ENCODE peak calls at places on chromosomes 16 and 17, in six cellular contexts. One of them, this sample, is unnamed.
A peak's percentile ranks its signal among the peaks of the same experiment; 100 is the strongest.

GRCh38 chr16:21101631-21102420 is 48.8 kb downstream of the DNAH3 start:
- DNase-seq in IMR-90: peak; percentile 20
- DNase-seq in prostate gland: no peak
- DNase-seq in left ventricle myocardium inferior: peak; percentile 21
- DNase-seq in Peyer's patch: peak; percentile 52
- DNase-seq in tibial nerve: no peak
- DNase-seq in this sample: no peak

GRCh38 chr16:13997933-13998332 is 73.2 kb upstream of the MRTFB start:
- DNase-seq in IMR-90: no peak
- DNase-seq in prostate gland: no peak
- DNase-seq in left ventricle myocardium inferior: no peak
- DNase-seq in Peyer's patch: no peak
- DNase-seq in tibial nerve: no peak
- DNase-seq in this sample: no peak

GRCh38 chr16:30838876-30839471 is 52.0 kb upstream of the ZNF629 start:
- DNase-seq in IMR-90: no peak
- DNase-seq in prostate gland: no peak
- DNase-seq in left ventricle myocardium inferior: no peak
- DNase-seq in Peyer's patch: no peak
- DNase-seq in tibial nerve: no peak
- DNase-seq in this sample: no peak

GRCh38 chr16:88508376-88508867 is 55.3 kb downstream of the ZFPM1 start:
- DNase-seq in IMR-90: no peak
- DNase-seq in prostate gland: no peak
- DNase-seq in left ventricle myocardium inferior: no peak
- DNase-seq in Peyer's patch: no peak
- DNase-seq in tibial nerve: no peak
- DNase-seq in this sample: no peak

GRCh38 chr16:11510178-11510973 is 76.3 kb downstream of the LITAF start:
- DNase-seq in IMR-90: no peak
- DNase-seq in prostate gland: no peak
- DNase-seq in left ventricle myocardium inferior: no peak
- DNase-seq in Peyer's patch: no peak
- DNase-seq in tibial nerve: no peak
- DNase-seq in this sample: no peak

GRCh38 chr16:59296888-59297287 is 562.8 kb upstream of the GOT2 start:
- DNase-seq in IMR-90: no peak
- DNase-seq in prostate gland: no peak
- DNase-seq in left ventricle myocardium inferior: no peak
- DNase-seq in Peyer's patch: no peak
- DNase-seq in tibial nerve: no peak
- DNase-seq in this sample: no peak

GRCh38 chr17:29562615-29563014 is 4.2 kb downstream of the ABHD15 start:
- DNase-seq in IMR-90: no peak
- DNase-seq in prostate gland: no peak
- DNase-seq in left ventricle myocardium inferior: no peak
- DNase-seq in Peyer's patch: no peak
- DNase-seq in tibial nerve: no peak
- DNase-seq in this sample: no peak

GRCh38 chr17:55086635-55087058 is 118.1 kb downstream of the STXBP4 start:
- DNase-seq in IMR-90: peak; percentile 90
- DNase-seq in prostate gland: no peak
- DNase-seq in left ventricle myocardium inferior: no peak
- DNase-seq in Peyer's patch: no peak
- DNase-seq in tibial nerve: no peak
- DNase-seq in this sample: no peak

GRCh38 chr17:1485748-1486376 is 6.6 kb downstream of the MYO1C start:
- DNase-seq in IMR-90: peak; percentile 60
- DNase-seq in prostate gland: no peak
- DNase-seq in left ventricle myocardium inferior: peak; percentile 80
- DNase-seq in Peyer's patch: peak; percentile 82
- DNase-seq in tibial nerve: no peak
- DNase-seq in this sample: peak; percentile 74

GRCh38 chr16:65101009-65101408 is 20.9 kb downstream of the CDH11 start:
- DNase-seq in IMR-90: peak; percentile 15
- DNase-seq in prostate gland: no peak
- DNase-seq in left ventricle myocardium inferior: no peak
- DNase-seq in Peyer's patch: no peak
- DNase-seq in tibial nerve: no peak
- DNase-seq in this sample: no peak

GRCh38 chr16:27539120-27539519 is 10.6 kb downstream of the GTF3C1 start:
- DNase-seq in IMR-90: no peak
- DNase-seq in prostate gland: no peak
- DNase-seq in left ventricle myocardium inferior: no peak
- DNase-seq in Peyer's patch: no peak
- DNase-seq in tibial nerve: no peak
- DNase-seq in this sample: no peak

GRCh38 chr16:81265658-81266451 is 27.4 kb downstream of the BCO1 start:
- DNase-seq in IMR-90: peak; percentile 19
- DNase-seq in prostate gland: peak; percentile 72
- DNase-seq in left ventricle myocardium inferior: peak; percentile 86
- DNase-seq in Peyer's patch: peak; percentile 75
- DNase-seq in tibial nerve: peak; percentile 54
- DNase-seq in this sample: peak; percentile 90

GRCh38 chr17:61478790-61479492 is 26.7 kb downstream of the TBX4 start:
- DNase-seq in IMR-90: no peak
- DNase-seq in prostate gland: no peak
- DNase-seq in left ventricle myocardium inferior: no peak
- DNase-seq in Peyer's patch: peak; percentile 28
- DNase-seq in tibial nerve: no peak
- DNase-seq in this sample: no peak

GRCh38 chr16:27179500-27180072 is 23.7 kb upstream of the KDM8 start:
- DNase-seq in IMR-90: peak; percentile 47
- DNase-seq in prostate gland: peak; percentile 57
- DNase-seq in left ventricle myocardium inferior: peak; percentile 89
- DNase-seq in Peyer's patch: peak; percentile 87
- DNase-seq in tibial nerve: peak; percentile 70
- DNase-seq in this sample: peak; percentile 24

GRCh38 chr17:74516561-74516960 is 14.7 kb downstream of the CD300LB start:
- DNase-seq in IMR-90: no peak
- DNase-seq in prostate gland: no peak
- DNase-seq in left ventricle myocardium inferior: no peak
- DNase-seq in Peyer's patch: no peak
- DNase-seq in tibial nerve: no peak
- DNase-seq in this sample: no peak

GRCh38 chr16:47018223-47018891 is 44.9 kb upstream of the DNAJA2 start:
- DNase-seq in IMR-90: peak; percentile 10
- DNase-seq in prostate gland: peak; percentile 55
- DNase-seq in left ventricle myocardium inferior: no peak
- DNase-seq in Peyer's patch: peak; percentile 53
- DNase-seq in tibial nerve: no peak
- DNase-seq in this sample: no peak

GRCh38 chr16:1102921-1103648 is 7.0 kb upstream of the C1QTNF8 start:
- DNase-seq in IMR-90: no peak
- DNase-seq in prostate gland: peak; percentile 32
- DNase-seq in left ventricle myocardium inferior: peak; percentile 60
- DNase-seq in Peyer's patch: peak; percentile 81
- DNase-seq in tibial nerve: no peak
- DNase-seq in this sample: peak; percentile 67

GRCh38 chr16:85291302-85292148 is 179.3 kb upstream of the CIBAR2 start:
- DNase-seq in IMR-90: no peak
- DNase-seq in prostate gland: no peak
- DNase-seq in left ventricle myocardium inferior: peak; percentile 60
- DNase-seq in Peyer's patch: peak; percentile 74
- DNase-seq in tibial nerve: peak; percentile 52
- DNase-seq in this sample: peak; percentile 71

GRCh38 chr16:4501071-4501478 is 24.9 kb downstream of the HMOX2 start:
- DNase-seq in IMR-90: peak; percentile 50
- DNase-seq in prostate gland: no peak
- DNase-seq in left ventricle myocardium inferior: no peak
- DNase-seq in Peyer's patch: no peak
- DNase-seq in tibial nerve: no peak
- DNase-seq in this sample: no peak

DNA sequence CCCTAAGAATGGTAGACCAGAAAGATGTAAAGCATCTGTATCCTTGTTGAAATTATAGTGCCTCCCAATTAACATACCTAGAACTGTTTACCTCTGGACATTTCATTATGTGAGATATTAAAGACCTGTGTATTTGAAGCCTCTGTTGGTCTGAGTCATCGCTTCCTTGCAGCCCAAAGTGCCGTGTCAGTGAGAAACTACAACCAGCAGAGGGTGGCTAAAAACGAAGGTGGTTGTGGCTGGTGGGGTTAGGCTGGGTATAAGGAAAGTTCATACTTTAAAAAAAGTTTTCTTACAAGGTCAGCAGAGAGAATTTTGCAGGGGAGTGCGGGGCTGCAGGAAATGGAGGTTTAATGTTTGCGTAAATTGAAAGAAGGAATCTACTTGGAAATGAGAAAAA is 290.7 kb downstream of the TMEM114 start:
- DNase-seq in IMR-90: no peak
- DNase-seq in prostate gland: no peak
- DNase-seq in left ventricle myocardium inferior: no peak
- DNase-seq in Peyer's patch: no peak
- DNase-seq in tibial nerve: no peak
- DNase-seq in this sample: no peak
- H3K9me3 ChIP-seq in IMR-90: peaks cover 32% of the 10 kb centered on the region
- H3K9me3 ChIP-seq in prostate gland: no peaks in the 10 kb centered on the region
- H3K9me3 ChIP-seq in left ventricle myocardium inferior: no peaks in the 10 kb centered on the region
- H3K9me3 ChIP-seq in Peyer's patch: no peaks in the 10 kb centered on the region
- H3K9me3 ChIP-seq in tibial nerve: no peaks in the 10 kb centered on the region
- H3K9me3 ChIP-seq in this sample: no peaks in the 10 kb centered on the region

GRCh38 chr17:76000016-76000754 is 470 bp upstream of the CDK3 start:
- DNase-seq in IMR-90: peak; percentile 16
- DNase-seq in prostate gland: peak; percentile 60
- DNase-seq in left ventricle myocardium inferior: no peak
- DNase-seq in Peyer's patch: peak; percentile 75
- DNase-seq in tibial nerve: no peak
- DNase-seq in this sample: no peak
- H3K4me1 ChIP-seq in IMR-90: peaks cover 11% of the 10 kb centered on the region
- H3K4me1 ChIP-seq in prostate gland: peaks cover 13% of the 10 kb centered on the region
- H3K4me1 ChIP-seq in left ventricle myocardium inferior: peaks cover 25% of the 10 kb centered on the region
- H3K4me1 ChIP-seq in Peyer's patch: peaks cover 75% of the 10 kb centered on the region
- H3K4me1 ChIP-seq in tibial nerve: peaks cover 14% of the 10 kb centered on the region
- H3K4me1 ChIP-seq in this sample: peaks cover 11% of the 10 kb centered on the region

DNA sequence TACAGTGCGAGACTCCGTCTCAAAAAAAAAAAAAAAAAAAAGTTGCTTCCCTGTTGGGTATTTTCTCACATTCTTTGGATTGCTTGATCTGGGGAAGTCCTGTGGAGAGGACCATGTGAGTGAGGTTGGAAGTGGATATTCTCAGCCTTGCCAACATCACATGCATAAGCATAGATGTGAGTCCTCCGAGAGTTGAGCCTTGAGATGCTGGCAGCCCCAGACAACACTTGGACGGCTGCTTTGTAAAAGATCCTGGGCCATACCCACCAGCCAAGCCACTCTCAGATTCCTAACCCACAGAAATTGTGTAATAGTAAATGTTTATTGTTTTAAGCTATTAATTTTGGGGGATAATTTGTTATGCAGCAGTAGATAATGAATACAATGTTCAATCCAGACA is 1570.0 kb upstream of the GOT2 start:
- DNase-seq in IMR-90: no peak
- DNase-seq in prostate gland: no peak
- DNase-seq in left ventricle myocardium inferior: no peak
- DNase-seq in Peyer's patch: no peak
- DNase-seq in tibial nerve: no peak
- DNase-seq in this sample: no peak
- H3K9me3 ChIP-seq in IMR-90: no peaks in the 10 kb centered on the region
- H3K9me3 ChIP-seq in prostate gland: no peaks in the 10 kb centered on the region
- H3K9me3 ChIP-seq in left ventricle myocardium inferior: peaks cover 26% of the 10 kb centered on the region
- H3K9me3 ChIP-seq in Peyer's patch: no peaks in the 10 kb centered on the region
- H3K9me3 ChIP-seq in tibial nerve: no peaks in the 10 kb centered on the region
- H3K9me3 ChIP-seq in this sample: no peaks in the 10 kb centered on the region

GRCh38 chr16:56945847-56946527 is 14.0 kb downstream of the HERPUD1 start:
- DNase-seq in IMR-90: no peak
- DNase-seq in prostate gland: no peak
- DNase-seq in left ventricle myocardium inferior: no peak
- DNase-seq in Peyer's patch: no peak
- DNase-seq in tibial nerve: no peak
- DNase-seq in this sample: no peak
- H3K4me1 ChIP-seq in IMR-90: peaks cover 6% of the 10 kb centered on the region
- H3K4me1 ChIP-seq in prostate gland: peaks cover 8% of the 10 kb centered on the region
- H3K4me1 ChIP-seq in left ventricle myocardium inferior: peaks cover 9% of the 10 kb centered on the region
- H3K4me1 ChIP-seq in Peyer's patch: no peaks in the 10 kb centered on the region
- H3K4me1 ChIP-seq in tibial nerve: peaks cover 45% of the 10 kb centered on the region
- H3K4me1 ChIP-seq in this sample: peaks cover 8% of the 10 kb centered on the region

GRCh38 chr17:43976956-43977837 is 23.5 kb upstream of the PYY start:
- DNase-seq in IMR-90: no peak
- DNase-seq in prostate gland: no peak
- DNase-seq in left ventricle myocardium inferior: no peak
- DNase-seq in Peyer's patch: no peak
- DNase-seq in tibial nerve: no peak
- DNase-seq in this sample: no peak

GRCh38 chr17:43975898-43976297 is 22.2 kb upstream of the PYY start:
- DNase-seq in IMR-90: no peak
- DNase-seq in prostate gland: no peak
- DNase-seq in left ventricle myocardium inferior: no peak
- DNase-seq in Peyer's patch: no peak
- DNase-seq in tibial nerve: no peak
- DNase-seq in this sample: no peak

GRCh38 chr17:43978078-43978477 is 24.3 kb upstream of the PYY start:
- DNase-seq in IMR-90: no peak
- DNase-seq in prostate gland: no peak
- DNase-seq in left ventricle myocardium inferior: no peak
- DNase-seq in Peyer's patch: no peak
- DNase-seq in tibial nerve: no peak
- DNase-seq in this sample: no peak

GRCh38 chr17:43979671-43980070 is 24.8 kb upstream of the NAGS start:
- DNase-seq in IMR-90: no peak
- DNase-seq in prostate gland: no peak
- DNase-seq in left ventricle myocardium inferior: no peak
- DNase-seq in Peyer's patch: no peak
- DNase-seq in tibial nerve: no peak
- DNase-seq in this sample: no peak

GRCh38 chr17:43979011-43979410 is 25.3 kb upstream of the PYY start:
- DNase-seq in IMR-90: no peak
- DNase-seq in prostate gland: no peak
- DNase-seq in left ventricle myocardium inferior: no peak
- DNase-seq in Peyer's patch: no peak
- DNase-seq in tibial nerve: no peak
- DNase-seq in this sample: no peak
- H3K9me3 ChIP-seq in IMR-90: no peaks in the 10 kb centered on the region
- H3K9me3 ChIP-seq in prostate gland: no peaks in the 10 kb centered on the region
- H3K9me3 ChIP-seq in left ventricle myocardium inferior: no peaks in the 10 kb centered on the region
- H3K9me3 ChIP-seq in Peyer's patch: no peaks in the 10 kb centered on the region
- H3K9me3 ChIP-seq in tibial nerve: no peaks in the 10 kb centered on the region
- H3K9me3 ChIP-seq in this sample: no peaks in the 10 kb centered on the region

GRCh38 chr17:66185842-66186241 is 6.1 kb downstream of the CEP112 start:
- DNase-seq in IMR-90: no peak
- DNase-seq in prostate gland: no peak
- DNase-seq in left ventricle myocardium inferior: no peak
- DNase-seq in Peyer's patch: no peak
- DNase-seq in tibial nerve: no peak
- DNase-seq in this sample: no peak

GRCh38 chr17:66187718-66188117 is 4.2 kb downstream of the CEP112 start:
- DNase-seq in IMR-90: no peak
- DNase-seq in prostate gland: no peak
- DNase-seq in left ventricle myocardium inferior: no peak
- DNase-seq in Peyer's patch: no peak
- DNase-seq in tibial nerve: no peak
- DNase-seq in this sample: no peak

GRCh38 chr17:66192378-66192687 is 400 bp upstream of the CEP112 start:
- DNase-seq in IMR-90: no peak
- DNase-seq in prostate gland: no peak
- DNase-seq in left ventricle myocardium inferior: no peak
- DNase-seq in Peyer's patch: no peak
- DNase-seq in tibial nerve: no peak
- DNase-seq in this sample: no peak

GRCh38 chr17:66190738-66191606 is 961 bp downstream of the CEP112 start:
- DNase-seq in IMR-90: peak; percentile 79
- DNase-seq in prostate gland: no peak
- DNase-seq in left ventricle myocardium inferior: no peak
- DNase-seq in Peyer's patch: no peak
- DNase-seq in tibial nerve: no peak
- DNase-seq in this sample: no peak

GRCh38 chr17:66191607-66192377 is at the start of gene CEP112:
- DNase-seq in IMR-90: peak; percentile 53
- DNase-seq in prostate gland: peak; percentile 45
- DNase-seq in left ventricle myocardium inferior: peak; percentile 77
- DNase-seq in Peyer's patch: peak; percentile 77
- DNase-seq in tibial nerve: peak; percentile 35
- DNase-seq in this sample: peak; percentile 90
- H3K4me1 ChIP-seq in IMR-90: peaks cover 7% of the 10 kb centered on the region
- H3K4me1 ChIP-seq in prostate gland: peaks cover 6% of the 10 kb centered on the region
- H3K4me1 ChIP-seq in left ventricle myocardium inferior: peaks cover 36% of the 10 kb centered on the region
- H3K4me1 ChIP-seq in Peyer's patch: peaks cover 17% of the 10 kb centered on the region
- H3K4me1 ChIP-seq in tibial nerve: peaks cover 23% of the 10 kb centered on the region
- H3K4me1 ChIP-seq in this sample: no peaks in the 10 kb centered on the region